ENCODE peak calls at places on chromosomes 11 and 22, in four cellular contexts. One of them, this sample, is unnamed.

GRCh38 chr11:48129697-48130395 is 86.8 kb upstream of the OR4B1 start:
- DNase-seq in BE2C: no peak
- DNase-seq in colonic mucosa: no peak
- DNase-seq in A549: no peak
- DNase-seq in this sample: no peak

GRCh38 chr11:77074626-77075221 is 8.0 kb downstream of the CAPN5 start:
- DNase-seq in BE2C: no peak
- DNase-seq in colonic mucosa: peak; percentile 46
- DNase-seq in A549: no peak
- DNase-seq in this sample: no peak

GRCh38 chr11:2760196-2760871 is 60.5 kb upstream of the KCNQ1OT1 start:
- DNase-seq in BE2C: no peak
- DNase-seq in colonic mucosa: peak; percentile 5
- DNase-seq in A549: no peak
- DNase-seq in this sample: no peak

GRCh38 chr22:45194686-45195085 is 31.0 kb downstream of the NUP50 start:
- DNase-seq in BE2C: no peak
- DNase-seq in colonic mucosa: no peak
- DNase-seq in A549: no peak
- DNase-seq in this sample: no peak

GRCh38 chr22:41948142-41948541 is 1.2 kb upstream of the CENPM start:
- DNase-seq in BE2C: no peak
- DNase-seq in colonic mucosa: no peak
- DNase-seq in A549: no peak
- DNase-seq in this sample: no peak

GRCh38 chr11:109425554-109425953 is 3.6 kb downstream of the C11orf87 start:
- DNase-seq in BE2C: no peak
- DNase-seq in colonic mucosa: no peak
- DNase-seq in A549: no peak
- DNase-seq in this sample: no peak

GRCh38 chr11:47001666-47002285 is 65.2 kb downstream of the CSTPP1 start:
- DNase-seq in BE2C: no peak
- DNase-seq in colonic mucosa: no peak
- DNase-seq in A549: no peak
- DNase-seq in this sample: no peak

GRCh38 chr11:100704176-100704575 is 17.1 kb downstream of the ARHGAP42 start:
- DNase-seq in BE2C: no peak
- DNase-seq in colonic mucosa: no peak
- DNase-seq in A549: no peak
- DNase-seq in this sample: no peak

GRCh38 chr22:43042101-43042780 is 27.3 kb upstream of the PACSIN2 start:
- DNase-seq in BE2C: no peak
- DNase-seq in colonic mucosa: no peak
- DNase-seq in A549: no peak
- DNase-seq in this sample: no peak

GRCh38 chr11:63490551-63491239 is at the start of gene PLAAT5:
- DNase-seq in BE2C: no peak
- DNase-seq in colonic mucosa: peak; percentile 27
- DNase-seq in A549: no peak
- DNase-seq in this sample: no peak

GRCh38 chr11:96075532-96075959 is 151.6 kb upstream of the MTMR2 start:
- DNase-seq in BE2C: no peak
- DNase-seq in colonic mucosa: no peak
- DNase-seq in A549: no peak
- DNase-seq in this sample: no peak

GRCh38 chr11:28673687-28674431 is 565.7 kb downstream of the METTL15 start:
- DNase-seq in BE2C: no peak
- DNase-seq in colonic mucosa: no peak
- DNase-seq in A549: no peak
- DNase-seq in this sample: peak; percentile 46

GRCh38 chr11:16902182-16902581 is 112.0 kb downstream of the PLEKHA7 start:
- DNase-seq in BE2C: no peak
- DNase-seq in colonic mucosa: no peak
- DNase-seq in A549: no peak
- DNase-seq in this sample: peak; percentile 80

GRCh38 chr11:42631223-42631843 is 680.5 kb upstream of the API5 start:
- DNase-seq in BE2C: peak; percentile 34
- DNase-seq in colonic mucosa: no peak
- DNase-seq in A549: no peak
- DNase-seq in this sample: no peak

GRCh38 chr22:17835256-17835655 is 61.0 kb upstream of the BID start:
- DNase-seq in BE2C: no peak
- DNase-seq in colonic mucosa: no peak
- DNase-seq in A549: no peak
- DNase-seq in this sample: no peak

GRCh38 chr22:33357894-33358440 is 299.8 kb upstream of the SYN3 start:
- DNase-seq in BE2C: no peak
- DNase-seq in colonic mucosa: no peak
- DNase-seq in A549: no peak
- DNase-seq in this sample: no peak

GRCh38 chr11:6623391-6624363 is 4.5 kb upstream of the TPP1 start:
- DNase-seq in BE2C: no peak
- DNase-seq in colonic mucosa: no peak
- DNase-seq in A549: no peak
- DNase-seq in this sample: no peak

GRCh38 chr11:89381094-89381493 is 110.1 kb downstream of the NOX4 start:
- DNase-seq in BE2C: no peak
- DNase-seq in colonic mucosa: no peak
- DNase-seq in A549: no peak
- DNase-seq in this sample: peak; percentile 45

GRCh38 chr22:20604092-20604747 is 96.8 kb downstream of the MED15 start:
- DNase-seq in BE2C: no peak
- DNase-seq in colonic mucosa: no peak
- DNase-seq in A549: no peak
- DNase-seq in this sample: no peak

GRCh38 chr11:65588199-65589054 is 7.2 kb downstream of the KCNK7 start:
- DNase-seq in BE2C: peak; percentile 50
- DNase-seq in colonic mucosa: peak; percentile 62
- DNase-seq in A549: peak; percentile 86
- DNase-seq in this sample: peak; percentile 44

GRCh38 chr11:67041602-67042001 is 15.0 kb upstream of the RHOD start:
- DNase-seq in BE2C: no peak
- DNase-seq in colonic mucosa: no peak
- DNase-seq in A549: no peak
- DNase-seq in this sample: no peak

GRCh38 chr11:19435306-19435989 is 194.7 kb upstream of the E2F8 start:
- DNase-seq in BE2C: no peak
- DNase-seq in colonic mucosa: no peak
- DNase-seq in A549: no peak
- DNase-seq in this sample: no peak

GRCh38 chr22:37259540-37260029 is 15.5 kb upstream of the RAC2 start:
- DNase-seq in BE2C: peak; percentile 38
- DNase-seq in colonic mucosa: no peak
- DNase-seq in A549: peak; percentile 44
- DNase-seq in this sample: peak; percentile 47
- TF ChIP-seq CTCF in BE2C: peak; percentile 75
- TF ChIP-seq CTCF in colonic mucosa: no peak
- TF ChIP-seq CTCF in A549: peak; percentile 59
- TF ChIP-seq CTCF in this sample: peak; percentile 66

DNA sequence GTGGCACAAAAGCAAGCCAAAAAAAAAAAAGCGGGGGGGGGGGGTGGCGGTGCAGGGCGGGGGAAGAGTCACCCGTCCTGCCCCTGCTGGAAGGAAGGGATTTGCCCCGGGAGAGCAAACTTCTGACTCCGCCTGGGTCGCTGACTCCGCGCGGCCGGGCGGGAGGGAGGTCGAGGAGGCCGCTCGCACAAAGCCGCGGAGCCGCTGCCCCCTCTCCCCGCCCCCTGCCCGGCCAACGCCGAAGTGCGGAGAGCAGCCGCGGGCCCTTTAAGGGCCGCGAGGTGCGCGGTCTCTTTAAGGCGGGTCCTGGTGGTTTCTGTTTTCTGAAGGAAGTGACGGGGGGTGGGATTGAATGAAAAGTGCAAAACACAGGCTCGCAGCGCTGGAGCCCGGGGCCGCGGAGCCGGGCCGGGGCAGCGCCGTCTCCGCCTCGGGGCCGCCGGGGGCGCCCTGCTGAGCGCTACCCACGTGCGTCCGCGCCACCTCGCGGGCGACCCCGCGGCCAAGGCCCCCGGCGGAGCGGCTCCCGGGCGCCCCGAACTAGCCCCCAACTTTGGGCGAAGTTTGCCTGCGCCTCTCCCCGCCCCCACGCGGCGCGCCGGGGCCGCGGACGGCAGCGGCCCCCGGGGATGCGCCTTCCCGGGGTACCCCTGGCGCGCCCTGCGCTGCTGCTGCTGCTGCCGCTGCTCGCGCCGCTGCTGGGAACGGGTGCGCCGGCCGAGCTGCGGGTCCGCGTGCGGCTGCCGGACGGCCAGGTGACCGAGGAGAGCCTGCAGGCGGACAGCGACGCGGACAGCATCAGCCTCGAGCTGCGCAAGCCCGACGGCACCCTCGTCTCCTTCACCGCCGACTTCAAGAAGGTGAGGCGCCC is at the start of gene OAF:
- DNase-seq in BE2C: peak; percentile 84
- DNase-seq in colonic mucosa: peak; percentile 84
- DNase-seq in A549: peak; percentile 65
- DNase-seq in this sample: peak; percentile 85
- TF ChIP-seq CTCF in BE2C: no peak
- TF ChIP-seq CTCF in colonic mucosa: no peak
- TF ChIP-seq CTCF in A549: peak; percentile 31
- TF ChIP-seq CTCF in this sample: peak; percentile 43

DNA sequence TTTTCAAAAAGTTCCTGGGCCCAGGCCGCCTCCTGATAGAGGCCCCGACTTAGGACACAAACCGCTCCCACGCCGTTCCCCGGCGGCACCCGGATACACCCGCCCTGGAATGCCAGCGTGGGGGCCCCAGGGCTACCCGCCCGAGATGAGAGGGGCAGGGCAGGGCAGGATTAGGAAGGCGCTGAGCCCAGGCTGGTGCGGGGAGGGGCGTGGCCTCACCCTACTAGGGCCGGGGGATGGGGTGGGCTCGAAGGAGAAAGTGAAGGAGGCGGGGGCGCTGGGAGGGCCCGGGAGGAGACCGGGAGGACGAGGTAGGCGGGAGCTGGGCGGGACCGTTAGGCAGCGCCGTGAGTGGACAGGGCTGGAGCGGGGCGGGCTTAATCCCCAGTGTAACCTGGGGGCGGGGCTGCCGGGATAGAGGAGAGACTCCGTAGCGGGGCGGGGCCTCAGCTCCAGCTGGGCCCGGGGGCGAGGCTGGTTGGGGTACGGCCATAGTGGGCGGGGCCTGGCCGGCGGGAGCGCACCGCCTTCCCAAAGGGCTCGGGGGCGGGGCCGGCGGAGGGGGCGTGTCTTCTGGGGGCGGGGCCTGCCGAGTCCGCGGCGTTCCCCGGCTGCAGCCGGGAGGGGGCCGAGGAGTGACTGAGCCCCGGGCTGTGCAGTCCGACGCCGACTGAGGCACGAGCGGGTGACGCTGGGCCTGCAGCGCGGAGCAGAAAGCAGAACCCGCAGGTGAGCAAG is at the start of gene CD82:
- DNase-seq in BE2C: peak; percentile 98
- DNase-seq in colonic mucosa: peak; percentile 100
- DNase-seq in A549: peak; percentile 95
- DNase-seq in this sample: peak; percentile 100
- TF ChIP-seq CTCF in BE2C: no peak
- TF ChIP-seq CTCF in colonic mucosa: peak; percentile 29
- TF ChIP-seq CTCF in A549: no peak
- TF ChIP-seq CTCF in this sample: no peak

GRCh38 chr11:70471254-70471653 is 72.9 kb downstream of the CTTN start:
- DNase-seq in BE2C: peak; percentile 51
- DNase-seq in colonic mucosa: no peak
- DNase-seq in A549: peak; percentile 78
- DNase-seq in this sample: no peak
- TF ChIP-seq CTCF in BE2C: peak; percentile 52
- TF ChIP-seq CTCF in colonic mucosa: no peak
- TF ChIP-seq CTCF in A549: peak; percentile 28
- TF ChIP-seq CTCF in this sample: no peak

GRCh38 chr11:73140213-73141030 is 1.7 kb downstream of the FCHSD2 start:
- DNase-seq in BE2C: peak; percentile 46
- DNase-seq in colonic mucosa: peak; percentile 41
- DNase-seq in A549: peak; percentile 56
- DNase-seq in this sample: no peak
- TF ChIP-seq CTCF in BE2C: no peak
- TF ChIP-seq CTCF in colonic mucosa: no peak
- TF ChIP-seq CTCF in A549: no peak
- TF ChIP-seq CTCF in this sample: no peak

GRCh38 chr11:116211166-116211565 is 561.6 kb downstream of the BUD13 start:
- DNase-seq in BE2C: no peak
- DNase-seq in colonic mucosa: peak; percentile 25
- DNase-seq in A549: no peak
- DNase-seq in this sample: no peak

GRCh38 chr11:116217441-116217840 is 555.3 kb downstream of the BUD13 start:
- DNase-seq in BE2C: no peak
- DNase-seq in colonic mucosa: no peak
- DNase-seq in A549: no peak
- DNase-seq in this sample: no peak

GRCh38 chr11:116217006-116217405 is 555.8 kb downstream of the BUD13 start:
- DNase-seq in BE2C: no peak
- DNase-seq in colonic mucosa: peak; percentile 49
- DNase-seq in A549: peak; percentile 12
- DNase-seq in this sample: peak; percentile 40

GRCh38 chr11:116219171-116219635 is 553.6 kb downstream of the BUD13 start:
- DNase-seq in BE2C: peak; percentile 70
- DNase-seq in colonic mucosa: no peak
- DNase-seq in A549: no peak
- DNase-seq in this sample: no peak

DNA sequence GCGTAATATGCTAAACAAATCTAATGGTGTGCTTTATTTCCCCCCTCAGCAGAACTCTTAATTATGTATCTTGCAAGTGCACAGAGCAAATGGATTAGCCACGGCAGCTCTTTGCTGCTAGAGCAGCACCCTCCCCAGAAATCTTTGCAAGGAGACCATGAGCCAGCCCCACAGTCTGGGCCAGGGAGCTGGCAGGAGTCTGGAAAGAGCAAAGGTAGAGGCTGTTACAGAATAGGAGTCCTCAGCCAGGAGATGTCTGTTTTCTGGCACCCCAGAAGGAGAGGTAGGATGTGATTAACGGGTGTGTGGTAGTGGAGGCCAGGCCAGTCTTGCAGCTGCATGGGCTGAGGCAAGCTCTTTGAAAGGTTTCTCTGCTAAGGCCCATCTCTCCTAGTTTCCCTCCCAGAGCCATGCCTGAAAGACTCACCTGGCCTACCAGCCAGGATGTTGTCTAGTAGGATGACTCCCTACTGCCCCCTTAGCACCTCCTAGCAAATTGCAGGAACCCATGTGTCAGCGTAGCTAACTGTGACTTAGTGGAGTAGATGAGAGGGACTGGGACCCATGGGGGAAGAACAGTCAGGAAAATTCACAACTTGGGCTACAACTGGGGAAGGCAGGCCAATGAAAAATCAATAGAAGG is 557.2 kb downstream of the BUD13 start:
- DNase-seq in BE2C: no peak
- DNase-seq in colonic mucosa: no peak
- DNase-seq in A549: no peak
- DNase-seq in this sample: no peak
- TF ChIP-seq CTCF in BE2C: peak; percentile 55
- TF ChIP-seq CTCF in colonic mucosa: no peak
- TF ChIP-seq CTCF in A549: no peak
- TF ChIP-seq CTCF in this sample: no peak

GRCh38 chr11:10076458-10077141 is 217.4 kb downstream of the SBF2 start:
- DNase-seq in BE2C: peak; percentile 39
- DNase-seq in colonic mucosa: peak; percentile 31
- DNase-seq in A549: peak; percentile 10
- DNase-seq in this sample: peak; percentile 12
- TF ChIP-seq CTCF in BE2C: peak; percentile 68
- TF ChIP-seq CTCF in colonic mucosa: peak; percentile 51
- TF ChIP-seq CTCF in A549: no peak
- TF ChIP-seq CTCF in this sample: peak; percentile 77

GRCh38 chr11:58905716-58906547 is 33.4 kb upstream of the GLYATL1 start:
- DNase-seq in BE2C: peak; percentile 73
- DNase-seq in colonic mucosa: peak; percentile 84
- DNase-seq in A549: peak; percentile 48
- DNase-seq in this sample: no peak
- TF ChIP-seq CTCF in BE2C: peak; percentile 28
- TF ChIP-seq CTCF in colonic mucosa: no peak
- TF ChIP-seq CTCF in A549: no peak
- TF ChIP-seq CTCF in this sample: no peak